ENCODE peak calls at places on chromosomes 1 and 21, in five cellular contexts. I, P, K, W and A are unnamed samples.

GRCh38 chr1:22159858-22160257 is 17.0 kb upstream of the WNT4 start:
- DNase-seq in P (no peak), W (no peak), K (no peak), I (no peak), A (no peak)

GRCh38 chr1:58395355-58395754 is 151.2 kb downstream of the OMA1 start:
- DNase-seq in I (no peak), W (no peak), K (no peak), P (peak; percentile 86), A (no peak)

GRCh38 chr1:209618756-209619420 is 33.3 kb downstream of the LAMB3 start:
- DNase-seq in P (peak; percentile 67), I (no peak), W (no peak), K (no peak), A (no peak)

GRCh38 chr1:205954819-205955404 is 11.7 kb upstream of the SLC26A9 start:
- DNase-seq in I (no peak), K (no peak), P (no peak), W (no peak), A (no peak)

GRCh38 chr1:39977202-39977601 is 22.3 kb downstream of the MFSD2A start:
- DNase-seq in P (no peak), I (no peak), W (no peak), K (no peak), A (no peak)

GRCh38 chr1:231057410-231057809 is 17.4 kb upstream of the FAM89A start:
- DNase-seq in I (no peak), K (no peak), W (no peak), P (no peak), A (no peak)

GRCh38 chr1:23343246-23344110 is 606 bp downstream of the HNRNPR start:
- DNase-seq in K (no peak), I (peak; percentile 20), P (peak; percentile 47), W (no peak), A (peak; percentile 19)

GRCh38 chr21:45405819-45406762 is 1.1 kb downstream of the COL18A1 start:
- DNase-seq in K (no peak), W (no peak), P (no peak), I (peak; percentile 59), A (no peak)

GRCh38 chr21:44513389-44514217 is 26.4 kb downstream of the KRTAP10-1 start:
- DNase-seq in I (no peak), K (no peak), P (no peak), W (no peak), A (no peak)

GRCh38 chr21:33866851-33867250 is 48.8 kb downstream of the ATP5PO start:
- DNase-seq in P (peak; percentile 57), I (no peak), K (no peak), W (no peak), A (no peak)

GRCh38 chr1:226002667-226003501 is 3.7 kb upstream of the SDE2 start:
- DNase-seq in W (no peak), P (peak; percentile 85), I (peak; percentile 81), K (no peak), A (no peak)

GRCh38 chr1:201282931-201283829 is at the start of gene PKP1:
- DNase-seq in P (peak; percentile 64), I (no peak), W (no peak), K (no peak), A (no peak)

GRCh38 chr21:15804247-15804985 is 74.6 kb downstream of the USP25 start:
- DNase-seq in I (no peak), K (no peak), P (no peak), W (no peak), A (no peak)

GRCh38 chr1:20658166-20658915 is 2.8 kb downstream of the DDOST start:
- DNase-seq in W (no peak), I (no peak), P (no peak), K (no peak), A (no peak)

GRCh38 chr1:46466477-46467182 is 23.0 kb upstream of the DMBX1 start:
- DNase-seq in I (no peak), W (no peak), K (no peak), P (peak; percentile 74), A (no peak)

GRCh38 chr1:55081188-55081904 is 42.0 kb downstream of the PCSK9 start:
- DNase-seq in P (peak; percentile 73), W (no peak), K (no peak), I (no peak), A (no peak)

GRCh38 chr1:912740-913301 is 10.9 kb upstream of the SAMD11 start:
- DNase-seq in K (peak; percentile 7), I (no peak), W (no peak), P (no peak), A (no peak)

GRCh38 chr1:248838357-248839167 is 538 bp downstream of the ZNF672 start:
- DNase-seq in P (peak; percentile 92), I (peak; percentile 65), K (peak; percentile 73), W (peak; percentile 69), A (peak; percentile 89)

GRCh38 chr1:225878282-225878681 is 3.9 kb downstream of the TMEM63A start:
- DNase-seq in W (no peak), I (no peak), P (no peak), K (no peak), A (no peak)

GRCh38 chr1:66351913-66352312 is 182.0 kb upstream of the SGIP1 start:
- DNase-seq in K (no peak), W (no peak), P (no peak), I (no peak), A (peak; percentile 67)

GRCh38 chr1:100539836-100540536 is 2.0 kb downstream of the GPR88 start:
- DNase-seq in K (no peak), I (no peak), P (no peak), W (no peak), A (no peak)